ENCODE peak calls at places on chromosomes 2 and 18, in nine cellular contexts. One of them, this sample, is unnamed.

GRCh38 chr2:2613279-2614199 is 282.5 kb upstream of the MYT1L start:
- DNase-seq in BJ: peak
- DNase-seq in left ventricle myocardium inferior: peak
- DNase-seq in astrocyte of the spinal cord: peak
- DNase-seq in coronary artery: peak
- DNase-seq in HL-60: peak
- DNase-seq in hepatocyte: peak
- DNase-seq in psoas muscle: peak
- DNase-seq in suprapubic skin: peak
- DNase-seq in this sample: peak

GRCh38 chr2:20401495-20401855 is 45.4 kb upstream of the RHOB start:
- DNase-seq in HL-60: no peak
- DNase-seq in psoas muscle: no peak
- DNase-seq in astrocyte of the spinal cord: no peak
- DNase-seq in BJ: no peak
- DNase-seq in coronary artery: no peak
- DNase-seq in left ventricle myocardium inferior: no peak
- DNase-seq in suprapubic skin: no peak
- DNase-seq in hepatocyte: no peak
- DNase-seq in this sample: no peak

GRCh38 chr18:36315736-36316135 is 18.2 kb downstream of the FHOD3 start:
- DNase-seq in coronary artery: no peak
- DNase-seq in BJ: no peak
- DNase-seq in astrocyte of the spinal cord: peak
- DNase-seq in left ventricle myocardium inferior: no peak
- DNase-seq in psoas muscle: no peak
- DNase-seq in HL-60: no peak
- DNase-seq in hepatocyte: no peak
- DNase-seq in suprapubic skin: no peak
- DNase-seq in this sample: no peak

GRCh38 chr2:133658020-133658903 is 90.0 kb upstream of the NCKAP5 start:
- DNase-seq in coronary artery: no peak
- DNase-seq in psoas muscle: no peak
- DNase-seq in left ventricle myocardium inferior: no peak
- DNase-seq in astrocyte of the spinal cord: peak
- DNase-seq in BJ: no peak
- DNase-seq in suprapubic skin: no peak
- DNase-seq in HL-60: no peak
- DNase-seq in hepatocyte: no peak
- DNase-seq in this sample: no peak

GRCh38 chr2:33492735-33493134 is 16.3 kb downstream of the RASGRP3 start:
- DNase-seq in left ventricle myocardium inferior: no peak
- DNase-seq in hepatocyte: no peak
- DNase-seq in astrocyte of the spinal cord: no peak
- DNase-seq in HL-60: no peak
- DNase-seq in psoas muscle: peak
- DNase-seq in coronary artery: no peak
- DNase-seq in BJ: no peak
- DNase-seq in suprapubic skin: no peak
- DNase-seq in this sample: no peak

GRCh38 chr2:215699018-215699417 is 263.1 kb upstream of the FN1 start:
- DNase-seq in hepatocyte: no peak
- DNase-seq in coronary artery: no peak
- DNase-seq in left ventricle myocardium inferior: no peak
- DNase-seq in HL-60: no peak
- DNase-seq in BJ: no peak
- DNase-seq in suprapubic skin: no peak
- DNase-seq in astrocyte of the spinal cord: no peak
- DNase-seq in psoas muscle: no peak
- DNase-seq in this sample: no peak

GRCh38 chr18:398866-399637 is 101.4 kb downstream of the COLEC12 start:
- DNase-seq in left ventricle myocardium inferior: no peak
- DNase-seq in psoas muscle: no peak
- DNase-seq in astrocyte of the spinal cord: no peak
- DNase-seq in coronary artery: no peak
- DNase-seq in BJ: no peak
- DNase-seq in hepatocyte: no peak
- DNase-seq in HL-60: no peak
- DNase-seq in suprapubic skin: no peak
- DNase-seq in this sample: no peak

GRCh38 chr18:30455741-30456140 is 586.8 kb downstream of the DSC3 start:
- DNase-seq in astrocyte of the spinal cord: no peak
- DNase-seq in psoas muscle: no peak
- DNase-seq in coronary artery: no peak
- DNase-seq in left ventricle myocardium inferior: no peak
- DNase-seq in HL-60: no peak
- DNase-seq in BJ: no peak
- DNase-seq in suprapubic skin: no peak
- DNase-seq in hepatocyte: no peak
- DNase-seq in this sample: no peak

GRCh38 chr2:160742679-160743078 is 249.1 kb upstream of the RBMS1 start:
- DNase-seq in hepatocyte: no peak
- DNase-seq in psoas muscle: no peak
- DNase-seq in astrocyte of the spinal cord: no peak
- DNase-seq in left ventricle myocardium inferior: no peak
- DNase-seq in suprapubic skin: peak
- DNase-seq in HL-60: no peak
- DNase-seq in BJ: no peak
- DNase-seq in coronary artery: no peak
- DNase-seq in this sample: no peak

GRCh38 chr2:218325566-218326160 is 31.0 kb upstream of the CATIP start:
- DNase-seq in left ventricle myocardium inferior: no peak
- DNase-seq in psoas muscle: no peak
- DNase-seq in HL-60: no peak
- DNase-seq in BJ: no peak
- DNase-seq in hepatocyte: no peak
- DNase-seq in suprapubic skin: no peak
- DNase-seq in coronary artery: no peak
- DNase-seq in astrocyte of the spinal cord: no peak
- DNase-seq in this sample: no peak

GRCh38 chr2:170991398-170992185 is 62.5 kb downstream of the GORASP2 start:
- DNase-seq in psoas muscle: no peak
- DNase-seq in BJ: no peak
- DNase-seq in left ventricle myocardium inferior: no peak
- DNase-seq in coronary artery: no peak
- DNase-seq in hepatocyte: no peak
- DNase-seq in HL-60: no peak
- DNase-seq in suprapubic skin: no peak
- DNase-seq in astrocyte of the spinal cord: no peak
- DNase-seq in this sample: no peak

GRCh38 chr18:43933177-43933576 is 655.9 kb upstream of the SYT4 start:
- DNase-seq in suprapubic skin: no peak
- DNase-seq in astrocyte of the spinal cord: no peak
- DNase-seq in left ventricle myocardium inferior: no peak
- DNase-seq in coronary artery: no peak
- DNase-seq in HL-60: no peak
- DNase-seq in psoas muscle: no peak
- DNase-seq in hepatocyte: no peak
- DNase-seq in BJ: no peak
- DNase-seq in this sample: no peak

GRCh38 chr2:85156141-85156540 is 22.9 kb downstream of the TCF7L1 start:
- DNase-seq in coronary artery: no peak
- DNase-seq in hepatocyte: peak
- DNase-seq in suprapubic skin: no peak
- DNase-seq in BJ: no peak
- DNase-seq in HL-60: no peak
- DNase-seq in psoas muscle: no peak
- DNase-seq in astrocyte of the spinal cord: peak
- DNase-seq in left ventricle myocardium inferior: no peak
- DNase-seq in this sample: no peak

GRCh38 chr18:42781298-42781815 is 334.1 kb downstream of the RIT2 start:
- DNase-seq in left ventricle myocardium inferior: no peak
- DNase-seq in psoas muscle: no peak
- DNase-seq in hepatocyte: no peak
- DNase-seq in astrocyte of the spinal cord: no peak
- DNase-seq in suprapubic skin: no peak
- DNase-seq in BJ: no peak
- DNase-seq in HL-60: no peak
- DNase-seq in coronary artery: no peak
- DNase-seq in this sample: no peak

GRCh38 chr2:177332041-177332991 is 60.3 kb upstream of the AGPS start:
- DNase-seq in psoas muscle: peak
- DNase-seq in suprapubic skin: no peak
- DNase-seq in HL-60: peak
- DNase-seq in hepatocyte: peak
- DNase-seq in BJ: no peak
- DNase-seq in astrocyte of the spinal cord: peak
- DNase-seq in left ventricle myocardium inferior: peak
- DNase-seq in coronary artery: no peak
- DNase-seq in this sample: peak

GRCh38 chr18:8424917-8425725 is 184.1 kb upstream of the RAB12 start:
- DNase-seq in hepatocyte: no peak
- DNase-seq in psoas muscle: no peak
- DNase-seq in BJ: peak
- DNase-seq in astrocyte of the spinal cord: peak
- DNase-seq in coronary artery: no peak
- DNase-seq in suprapubic skin: no peak
- DNase-seq in left ventricle myocardium inferior: no peak
- DNase-seq in HL-60: no peak
- DNase-seq in this sample: no peak

GRCh38 chr2:237092920-237093781 is 7.5 kb downstream of the COPS8 start:
- DNase-seq in BJ: no peak
- DNase-seq in psoas muscle: peak
- DNase-seq in astrocyte of the spinal cord: peak
- DNase-seq in hepatocyte: peak
- DNase-seq in HL-60: no peak
- DNase-seq in left ventricle myocardium inferior: no peak
- DNase-seq in coronary artery: no peak
- DNase-seq in suprapubic skin: no peak
- DNase-seq in this sample: no peak

DNA sequence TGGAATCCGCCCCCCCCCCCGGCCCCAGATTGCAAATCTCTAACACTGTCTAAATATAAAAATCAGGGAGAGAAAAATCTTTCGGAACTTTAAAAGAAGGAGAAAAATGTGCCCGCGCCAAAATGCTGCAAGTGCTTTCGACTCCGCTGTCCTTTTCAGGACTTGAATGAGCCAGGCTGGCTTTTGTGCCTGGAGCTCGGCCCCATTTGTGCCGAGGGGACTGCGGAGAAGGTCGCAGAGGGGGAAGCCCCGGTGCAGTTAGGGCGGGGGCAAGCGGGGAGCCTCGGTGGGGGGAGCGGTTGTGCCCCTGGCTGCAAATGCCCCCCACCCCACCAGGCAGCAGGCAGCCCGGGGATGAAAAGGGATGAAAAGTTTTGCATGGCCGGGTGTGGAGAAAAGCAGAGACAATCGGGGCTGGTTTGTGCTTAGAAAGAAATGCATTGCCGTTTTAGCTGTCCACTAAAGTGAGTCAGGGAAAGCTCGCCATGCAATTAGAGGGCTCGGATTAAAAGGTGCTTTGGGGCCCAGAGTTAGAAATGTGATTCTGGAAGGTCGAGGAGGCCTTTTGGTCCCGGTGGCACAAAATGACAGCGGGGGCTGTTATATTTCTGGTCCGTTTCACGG is 1.6 kb downstream of the INHBB start:
- DNase-seq in astrocyte of the spinal cord: peak
- DNase-seq in BJ: no peak
- DNase-seq in hepatocyte: peak
- DNase-seq in suprapubic skin: no peak
- DNase-seq in psoas muscle: peak
- DNase-seq in HL-60: no peak
- DNase-seq in coronary artery: no peak
- DNase-seq in left ventricle myocardium inferior: no peak
- DNase-seq in this sample: no peak
- H3K4me3 ChIP-seq in astrocyte of the spinal cord: no peak
- H3K4me3 ChIP-seq in BJ: peak
- H3K4me3 ChIP-seq in hepatocyte: no peak
- H3K4me3 ChIP-seq in suprapubic skin: peak
- H3K4me3 ChIP-seq in psoas muscle: peak
- H3K4me3 ChIP-seq in HL-60: no peak
- H3K4me3 ChIP-seq in coronary artery: peak
- H3K4me3 ChIP-seq in left ventricle myocardium inferior: peak
- H3K4me3 ChIP-seq in this sample: peak

GRCh38 chr2:207223051-207223450 is 57.3 kb upstream of the KLF7 start:
- DNase-seq in coronary artery: no peak
- DNase-seq in psoas muscle: no peak
- DNase-seq in BJ: peak
- DNase-seq in HL-60: no peak
- DNase-seq in suprapubic skin: no peak
- DNase-seq in hepatocyte: no peak
- DNase-seq in astrocyte of the spinal cord: peak
- DNase-seq in left ventricle myocardium inferior: no peak
- DNase-seq in this sample: no peak
- TF ChIP-seq CTCF in coronary artery: no peak
- TF ChIP-seq CTCF in psoas muscle: no peak
- TF ChIP-seq CTCF in BJ: no peak
- TF ChIP-seq CTCF in HL-60: no peak
- TF ChIP-seq CTCF in suprapubic skin: no peak
- TF ChIP-seq CTCF in hepatocyte: no peak
- TF ChIP-seq CTCF in astrocyte of the spinal cord: no peak
- TF ChIP-seq CTCF in left ventricle myocardium inferior: no peak
- TF ChIP-seq CTCF in this sample: no peak

GRCh38 chr2:105403785-105404698 is 5.2 kb upstream of the FHL2 start:
- DNase-seq in BJ: peak
- DNase-seq in psoas muscle: peak
- DNase-seq in hepatocyte: peak
- DNase-seq in coronary artery: no peak
- DNase-seq in left ventricle myocardium inferior: no peak
- DNase-seq in astrocyte of the spinal cord: peak
- DNase-seq in suprapubic skin: no peak
- DNase-seq in HL-60: no peak
- DNase-seq in this sample: no peak
- H3K4me3 ChIP-seq in BJ: no peak
- H3K4me3 ChIP-seq in psoas muscle: peak
- H3K4me3 ChIP-seq in hepatocyte: no peak
- H3K4me3 ChIP-seq in coronary artery: no peak
- H3K4me3 ChIP-seq in left ventricle myocardium inferior: no peak
- H3K4me3 ChIP-seq in astrocyte of the spinal cord: no peak
- H3K4me3 ChIP-seq in suprapubic skin: no peak
- H3K4me3 ChIP-seq in HL-60: no peak
- H3K4me3 ChIP-seq in this sample: no peak

GRCh38 chr18:79950440-79951341 is 762 bp downstream of the SLC66A2 start:
- DNase-seq in suprapubic skin: peak
- DNase-seq in astrocyte of the spinal cord: no peak
- DNase-seq in HL-60: no peak
- DNase-seq in left ventricle myocardium inferior: no peak
- DNase-seq in coronary artery: peak
- DNase-seq in BJ: no peak
- DNase-seq in psoas muscle: peak
- DNase-seq in hepatocyte: peak
- DNase-seq in this sample: no peak

GRCh38 chr18:79949571-79950439 is 1.6 kb downstream of the SLC66A2 start:
- DNase-seq in coronary artery: peak
- DNase-seq in BJ: no peak
- DNase-seq in suprapubic skin: peak
- DNase-seq in HL-60: peak
- DNase-seq in psoas muscle: peak
- DNase-seq in hepatocyte: no peak
- DNase-seq in astrocyte of the spinal cord: no peak
- DNase-seq in left ventricle myocardium inferior: peak
- DNase-seq in this sample: no peak

GRCh38 chr18:79952457-79952995 is 1.1 kb upstream of the SLC66A2 start:
- DNase-seq in astrocyte of the spinal cord: no peak
- DNase-seq in suprapubic skin: peak
- DNase-seq in BJ: no peak
- DNase-seq in coronary artery: peak
- DNase-seq in hepatocyte: no peak
- DNase-seq in HL-60: no peak
- DNase-seq in left ventricle myocardium inferior: no peak
- DNase-seq in psoas muscle: peak
- DNase-seq in this sample: no peak

GRCh38 chr18:79952996-79953559 is 1.6 kb upstream of the SLC66A2 start:
- DNase-seq in HL-60: no peak
- DNase-seq in suprapubic skin: peak
- DNase-seq in left ventricle myocardium inferior: no peak
- DNase-seq in astrocyte of the spinal cord: no peak
- DNase-seq in BJ: no peak
- DNase-seq in psoas muscle: peak
- DNase-seq in hepatocyte: peak
- DNase-seq in coronary artery: peak
- DNase-seq in this sample: no peak

GRCh38 chr18:79951545-79952456 is at the start of gene SLC66A2:
- DNase-seq in hepatocyte: peak
- DNase-seq in BJ: no peak
- DNase-seq in psoas muscle: peak
- DNase-seq in left ventricle myocardium inferior: peak
- DNase-seq in astrocyte of the spinal cord: peak
- DNase-seq in suprapubic skin: peak
- DNase-seq in HL-60: peak
- DNase-seq in coronary artery: peak
- DNase-seq in this sample: peak
- TF ChIP-seq CTCF in hepatocyte: no peak
- TF ChIP-seq CTCF in BJ: no peak
- TF ChIP-seq CTCF in psoas muscle: no peak
- TF ChIP-seq CTCF in left ventricle myocardium inferior: peak
- TF ChIP-seq CTCF in astrocyte of the spinal cord: no peak
- TF ChIP-seq CTCF in suprapubic skin: no peak
- TF ChIP-seq CTCF in HL-60: no peak
- TF ChIP-seq CTCF in coronary artery: no peak
- TF ChIP-seq CTCF in this sample: no peak

This sample was measured in lung.